ENCODE peak calls at places on chromosomes 2 and 18, in nine cellular contexts. One of them, this sample, is unnamed.

GRCh38 chr2:75238670-75239330 is 39.5 kb upstream of the TACR1 start:
- DNase-seq in stimulated activated CD4-positive, alpha-beta T cell treated with anti-CD3 and anti-CD28 coated beads, Interleukin-2, amount 100 ng/mL, for 24 hours: no peak
- DNase-seq in choroid plexus epithelial cell: peak
- DNase-seq in T follicular helper cell: no peak
- DNase-seq in GM12891: no peak
- DNase-seq in effector CD4-positive, alpha-beta T cell: no peak
- DNase-seq in GM10248: no peak
- DNase-seq in HT-29: no peak
- DNase-seq in mucosa of gallbladder: no peak
- DNase-seq in this sample: no peak

GRCh38 chr18:70422061-70422965 is 133.5 kb downstream of the SOCS6 start:
- DNase-seq in stimulated activated CD4-positive, alpha-beta T cell treated with anti-CD3 and anti-CD28 coated beads, Interleukin-2, amount 100 ng/mL, for 24 hours: peak
- DNase-seq in choroid plexus epithelial cell: peak
- DNase-seq in T follicular helper cell: no peak
- DNase-seq in GM12891: no peak
- DNase-seq in GM10248: no peak
- DNase-seq in mucosa of gallbladder: peak
- DNase-seq in effector CD4-positive, alpha-beta T cell: no peak
- DNase-seq in HT-29: peak
- DNase-seq in this sample: no peak

GRCh38 chr2:207970138-207970824 is 55.0 kb downstream of the PLEKHM3 start:
- DNase-seq in T follicular helper cell: no peak
- DNase-seq in effector CD4-positive, alpha-beta T cell: no peak
- DNase-seq in HT-29: no peak
- DNase-seq in GM10248: no peak
- DNase-seq in GM12891: no peak
- DNase-seq in stimulated activated CD4-positive, alpha-beta T cell treated with anti-CD3 and anti-CD28 coated beads, Interleukin-2, amount 100 ng/mL, for 24 hours: no peak
- DNase-seq in mucosa of gallbladder: no peak
- DNase-seq in choroid plexus epithelial cell: no peak
- DNase-seq in this sample: no peak

GRCh38 chr18:32067375-32068167 is 24.1 kb upstream of the RNF138 start:
- DNase-seq in effector CD4-positive, alpha-beta T cell: no peak
- DNase-seq in choroid plexus epithelial cell: no peak
- DNase-seq in T follicular helper cell: no peak
- DNase-seq in GM12891: no peak
- DNase-seq in stimulated activated CD4-positive, alpha-beta T cell treated with anti-CD3 and anti-CD28 coated beads, Interleukin-2, amount 100 ng/mL, for 24 hours: no peak
- DNase-seq in mucosa of gallbladder: no peak
- DNase-seq in GM10248: no peak
- DNase-seq in HT-29: no peak
- DNase-seq in this sample: no peak

GRCh38 chr2:119462574-119462973 is 30.9 kb downstream of the TMEM37 start:
- DNase-seq in mucosa of gallbladder: no peak
- DNase-seq in HT-29: no peak
- DNase-seq in GM10248: no peak
- DNase-seq in T follicular helper cell: no peak
- DNase-seq in choroid plexus epithelial cell: no peak
- DNase-seq in effector CD4-positive, alpha-beta T cell: no peak
- DNase-seq in GM12891: no peak
- DNase-seq in stimulated activated CD4-positive, alpha-beta T cell treated with anti-CD3 and anti-CD28 coated beads, Interleukin-2, amount 100 ng/mL, for 24 hours: no peak
- DNase-seq in this sample: no peak

GRCh38 chr2:18719978-18720775 is 130.8 kb upstream of the NT5C1B start:
- DNase-seq in mucosa of gallbladder: no peak
- DNase-seq in HT-29: no peak
- DNase-seq in T follicular helper cell: no peak
- DNase-seq in GM12891: no peak
- DNase-seq in GM10248: no peak
- DNase-seq in effector CD4-positive, alpha-beta T cell: no peak
- DNase-seq in choroid plexus epithelial cell: peak
- DNase-seq in stimulated activated CD4-positive, alpha-beta T cell treated with anti-CD3 and anti-CD28 coated beads, Interleukin-2, amount 100 ng/mL, for 24 hours: no peak
- DNase-seq in this sample: no peak

GRCh38 chr2:180695570-180695969 is 284.8 kb upstream of the UBE2E3 start:
- DNase-seq in effector CD4-positive, alpha-beta T cell: no peak
- DNase-seq in GM12891: no peak
- DNase-seq in choroid plexus epithelial cell: no peak
- DNase-seq in mucosa of gallbladder: no peak
- DNase-seq in T follicular helper cell: no peak
- DNase-seq in GM10248: no peak
- DNase-seq in stimulated activated CD4-positive, alpha-beta T cell treated with anti-CD3 and anti-CD28 coated beads, Interleukin-2, amount 100 ng/mL, for 24 hours: no peak
- DNase-seq in HT-29: no peak
- DNase-seq in this sample: no peak

GRCh38 chr2:143953386-143953785 is 566.5 kb downstream of the ZEB2 start:
- DNase-seq in stimulated activated CD4-positive, alpha-beta T cell treated with anti-CD3 and anti-CD28 coated beads, Interleukin-2, amount 100 ng/mL, for 24 hours: no peak
- DNase-seq in mucosa of gallbladder: no peak
- DNase-seq in GM10248: no peak
- DNase-seq in choroid plexus epithelial cell: no peak
- DNase-seq in T follicular helper cell: no peak
- DNase-seq in effector CD4-positive, alpha-beta T cell: no peak
- DNase-seq in HT-29: no peak
- DNase-seq in GM12891: no peak
- DNase-seq in this sample: no peak

GRCh38 chr2:25481381-25482310 is 139.9 kb upstream of the DNMT3A start:
- DNase-seq in GM12891: no peak
- DNase-seq in GM10248: no peak
- DNase-seq in T follicular helper cell: no peak
- DNase-seq in choroid plexus epithelial cell: peak
- DNase-seq in stimulated activated CD4-positive, alpha-beta T cell treated with anti-CD3 and anti-CD28 coated beads, Interleukin-2, amount 100 ng/mL, for 24 hours: no peak
- DNase-seq in HT-29: peak
- DNase-seq in effector CD4-positive, alpha-beta T cell: no peak
- DNase-seq in mucosa of gallbladder: no peak
- DNase-seq in this sample: no peak

GRCh38 chr2:202418511-202418910 is 42.4 kb downstream of the BMPR2 start:
- DNase-seq in mucosa of gallbladder: no peak
- DNase-seq in HT-29: no peak
- DNase-seq in effector CD4-positive, alpha-beta T cell: no peak
- DNase-seq in T follicular helper cell: no peak
- DNase-seq in stimulated activated CD4-positive, alpha-beta T cell treated with anti-CD3 and anti-CD28 coated beads, Interleukin-2, amount 100 ng/mL, for 24 hours: no peak
- DNase-seq in GM10248: no peak
- DNase-seq in GM12891: no peak
- DNase-seq in choroid plexus epithelial cell: no peak
- DNase-seq in this sample: no peak

GRCh38 chr18:31723998-31724711 is 36.5 kb downstream of the SLC25A52 start:
- DNase-seq in T follicular helper cell: no peak
- DNase-seq in effector CD4-positive, alpha-beta T cell: no peak
- DNase-seq in HT-29: no peak
- DNase-seq in stimulated activated CD4-positive, alpha-beta T cell treated with anti-CD3 and anti-CD28 coated beads, Interleukin-2, amount 100 ng/mL, for 24 hours: peak
- DNase-seq in mucosa of gallbladder: peak
- DNase-seq in GM10248: peak
- DNase-seq in GM12891: peak
- DNase-seq in choroid plexus epithelial cell: peak
- DNase-seq in this sample: no peak

GRCh38 chr2:146527166-146527565 is 1317.7 kb upstream of the ACVR2A start:
- DNase-seq in choroid plexus epithelial cell: peak
- DNase-seq in HT-29: no peak
- DNase-seq in GM10248: no peak
- DNase-seq in effector CD4-positive, alpha-beta T cell: no peak
- DNase-seq in stimulated activated CD4-positive, alpha-beta T cell treated with anti-CD3 and anti-CD28 coated beads, Interleukin-2, amount 100 ng/mL, for 24 hours: no peak
- DNase-seq in GM12891: no peak
- DNase-seq in mucosa of gallbladder: no peak
- DNase-seq in T follicular helper cell: no peak
- DNase-seq in this sample: no peak

GRCh38 chr2:180012523-180012922 is 5.4 kb upstream of the CWC22 start:
- DNase-seq in mucosa of gallbladder: no peak
- DNase-seq in stimulated activated CD4-positive, alpha-beta T cell treated with anti-CD3 and anti-CD28 coated beads, Interleukin-2, amount 100 ng/mL, for 24 hours: no peak
- DNase-seq in HT-29: no peak
- DNase-seq in choroid plexus epithelial cell: peak
- DNase-seq in T follicular helper cell: no peak
- DNase-seq in effector CD4-positive, alpha-beta T cell: no peak
- DNase-seq in GM12891: no peak
- DNase-seq in GM10248: no peak
- DNase-seq in this sample: no peak

GRCh38 chr18:58114766-58115165 is 70.7 kb downstream of the NEDD4L start:
- DNase-seq in stimulated activated CD4-positive, alpha-beta T cell treated with anti-CD3 and anti-CD28 coated beads, Interleukin-2, amount 100 ng/mL, for 24 hours: no peak
- DNase-seq in HT-29: no peak
- DNase-seq in choroid plexus epithelial cell: no peak
- DNase-seq in effector CD4-positive, alpha-beta T cell: no peak
- DNase-seq in T follicular helper cell: no peak
- DNase-seq in GM12891: no peak
- DNase-seq in mucosa of gallbladder: no peak
- DNase-seq in GM10248: no peak
- DNase-seq in this sample: no peak

GRCh38 chr2:225236769-225237323 is 162.7 kb upstream of the NYAP2 start:
- DNase-seq in GM12891: no peak
- DNase-seq in choroid plexus epithelial cell: no peak
- DNase-seq in stimulated activated CD4-positive, alpha-beta T cell treated with anti-CD3 and anti-CD28 coated beads, Interleukin-2, amount 100 ng/mL, for 24 hours: no peak
- DNase-seq in mucosa of gallbladder: no peak
- DNase-seq in effector CD4-positive, alpha-beta T cell: no peak
- DNase-seq in GM10248: no peak
- DNase-seq in T follicular helper cell: no peak
- DNase-seq in HT-29: no peak
- DNase-seq in this sample: no peak